ENCODE peak calls at places on chromosomes 12 and 14, in four cellular contexts. One of them, this sample, is unnamed. For H3K36me3, the result is how much of the 10 kb centered on the place peaks cover.

GRCh38 chr12:105775351-105775750 is 363.4 kb downstream of the NUAK1 start:
- DNase-seq in CD8-positive, alpha-beta T cell: no peak
- DNase-seq in mammary epithelial cell: peak
- DNase-seq in sigmoid colon: no peak
- DNase-seq in this sample: peak

GRCh38 chr12:66120477-66120876 is 10.1 kb downstream of the LLPH start:
- DNase-seq in CD8-positive, alpha-beta T cell: no peak
- DNase-seq in mammary epithelial cell: no peak
- DNase-seq in sigmoid colon: no peak
- DNase-seq in this sample: no peak

GRCh38 chr12:53551889-53552291 is 44.6 kb upstream of the NPFF start:
- DNase-seq in CD8-positive, alpha-beta T cell: no peak
- DNase-seq in mammary epithelial cell: no peak
- DNase-seq in sigmoid colon: no peak
- DNase-seq in this sample: no peak

GRCh38 chr12:53482626-53483165 is 16.6 kb downstream of the MAP3K12 start:
- DNase-seq in CD8-positive, alpha-beta T cell: no peak
- DNase-seq in mammary epithelial cell: no peak
- DNase-seq in sigmoid colon: peak
- DNase-seq in this sample: no peak

GRCh38 chr12:42482086-42482819 is 107.3 kb downstream of the PRICKLE1 start:
- DNase-seq in CD8-positive, alpha-beta T cell: no peak
- DNase-seq in mammary epithelial cell: peak
- DNase-seq in sigmoid colon: peak
- DNase-seq in this sample: peak

GRCh38 chr14:76961631-76962302 is 66.7 kb downstream of the IRF2BPL start:
- DNase-seq in CD8-positive, alpha-beta T cell: peak
- DNase-seq in mammary epithelial cell: peak
- DNase-seq in sigmoid colon: peak
- DNase-seq in this sample: peak

GRCh38 chr12:98449601-98450000 is 65.8 kb upstream of the TMPO start:
- DNase-seq in CD8-positive, alpha-beta T cell: no peak
- DNase-seq in mammary epithelial cell: no peak
- DNase-seq in sigmoid colon: no peak
- DNase-seq in this sample: no peak

GRCh38 chr12:94674835-94675234 is 24.5 kb upstream of the TMCC3 start:
- DNase-seq in CD8-positive, alpha-beta T cell: no peak
- DNase-seq in mammary epithelial cell: no peak
- DNase-seq in sigmoid colon: peak
- DNase-seq in this sample: no peak

GRCh38 chr14:76729953-76730505 is 31.2 kb upstream of the VASH1 start:
- DNase-seq in CD8-positive, alpha-beta T cell: no peak
- DNase-seq in mammary epithelial cell: no peak
- DNase-seq in sigmoid colon: no peak
- DNase-seq in this sample: no peak

GRCh38 chr12:80154261-80154660 is 54.9 kb downstream of the OTOGL start:
- DNase-seq in CD8-positive, alpha-beta T cell: no peak
- DNase-seq in mammary epithelial cell: peak
- DNase-seq in sigmoid colon: no peak
- DNase-seq in this sample: no peak

GRCh38 chr12:81257952-81258551 is 180.2 kb downstream of the ACSS3 start:
- DNase-seq in CD8-positive, alpha-beta T cell: no peak
- DNase-seq in mammary epithelial cell: peak
- DNase-seq in sigmoid colon: no peak
- DNase-seq in this sample: peak

GRCh38 chr12:81252228-81252627 is 174.3 kb downstream of the ACSS3 start:
- DNase-seq in CD8-positive, alpha-beta T cell: no peak
- DNase-seq in mammary epithelial cell: no peak
- DNase-seq in sigmoid colon: no peak
- DNase-seq in this sample: no peak

GRCh38 chr12:81253360-81253759 is 175.5 kb downstream of the ACSS3 start:
- DNase-seq in CD8-positive, alpha-beta T cell: no peak
- DNase-seq in mammary epithelial cell: no peak
- DNase-seq in sigmoid colon: no peak
- DNase-seq in this sample: no peak

GRCh38 chr12:81255947-81256346 is 178.1 kb downstream of the ACSS3 start:
- DNase-seq in CD8-positive, alpha-beta T cell: no peak
- DNase-seq in mammary epithelial cell: no peak
- DNase-seq in sigmoid colon: no peak
- DNase-seq in this sample: no peak

DNA sequence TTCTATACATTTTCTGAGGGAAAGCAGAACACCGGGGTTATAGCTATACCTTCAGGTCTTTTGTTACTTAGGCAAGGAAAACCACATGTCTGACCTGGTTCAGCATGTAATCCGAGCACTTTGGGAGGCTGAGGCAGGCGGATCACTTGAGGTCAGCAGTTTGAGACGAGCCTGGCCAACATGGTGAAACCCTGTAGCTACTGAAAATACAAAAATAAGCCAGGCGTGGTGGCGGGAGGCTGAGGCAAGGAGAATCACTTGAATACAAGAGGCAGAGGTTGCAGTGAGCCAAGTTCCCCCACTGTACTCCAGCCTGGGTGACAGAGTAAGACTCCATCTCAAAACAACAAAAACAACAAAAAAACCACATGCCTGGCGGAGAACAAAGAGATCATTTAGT is 177.6 kb downstream of the ACSS3 start:
- DNase-seq in CD8-positive, alpha-beta T cell: no peak
- DNase-seq in mammary epithelial cell: no peak
- DNase-seq in sigmoid colon: no peak
- DNase-seq in this sample: no peak
- H3K4me3 ChIP-seq in CD8-positive, alpha-beta T cell: no peak
- H3K4me3 ChIP-seq in mammary epithelial cell: no peak
- H3K4me3 ChIP-seq in sigmoid colon: no peak
- H3K4me3 ChIP-seq in this sample: no peak

GRCh38 chr14:105389976-105390848 is 8.1 kb upstream of the TEX22 start:
- DNase-seq in CD8-positive, alpha-beta T cell: no peak
- DNase-seq in mammary epithelial cell: no peak
- DNase-seq in sigmoid colon: no peak
- DNase-seq in this sample: no peak
- H3K36me3 ChIP-seq in CD8-positive, alpha-beta T cell: under half
- H3K36me3 ChIP-seq in mammary epithelial cell: under half
- H3K36me3 ChIP-seq in sigmoid colon: under half
- H3K36me3 ChIP-seq in this sample: under half

GRCh38 chr14:81927069-81927468 is 393.4 kb upstream of the SEL1L start:
- DNase-seq in CD8-positive, alpha-beta T cell: no peak
- DNase-seq in mammary epithelial cell: no peak
- DNase-seq in sigmoid colon: no peak
- DNase-seq in this sample: no peak
- TF ChIP-seq CTCF in CD8-positive, alpha-beta T cell: no peak
- TF ChIP-seq CTCF in mammary epithelial cell: no peak
- TF ChIP-seq CTCF in sigmoid colon: no peak
- TF ChIP-seq CTCF in this sample: no peak

GRCh38 chr12:55705802-55706402 is 1.8 kb downstream of the ITGA7 start:
- DNase-seq in CD8-positive, alpha-beta T cell: no peak
- DNase-seq in mammary epithelial cell: no peak
- DNase-seq in sigmoid colon: no peak
- DNase-seq in this sample: no peak

GRCh38 chr12:55712154-55712553 is 3.7 kb upstream of the BLOC1S1 start:
- DNase-seq in CD8-positive, alpha-beta T cell: no peak
- DNase-seq in mammary epithelial cell: no peak
- DNase-seq in sigmoid colon: no peak
- DNase-seq in this sample: no peak

GRCh38 chr12:55706840-55707671 is 648 bp downstream of the ITGA7 start:
- DNase-seq in CD8-positive, alpha-beta T cell: no peak
- DNase-seq in mammary epithelial cell: no peak
- DNase-seq in sigmoid colon: no peak
- DNase-seq in this sample: no peak

GRCh38 chr12:55707841-55708694 is at the start of gene ITGA7:
- DNase-seq in CD8-positive, alpha-beta T cell: peak
- DNase-seq in mammary epithelial cell: no peak
- DNase-seq in sigmoid colon: peak
- DNase-seq in this sample: no peak

GRCh38 chr12:55708695-55709233 is 1.1 kb upstream of the ITGA7 start:
- DNase-seq in CD8-positive, alpha-beta T cell: no peak
- DNase-seq in mammary epithelial cell: no peak
- DNase-seq in sigmoid colon: no peak
- DNase-seq in this sample: no peak
- H3K4me3 ChIP-seq in CD8-positive, alpha-beta T cell: peak
- H3K4me3 ChIP-seq in mammary epithelial cell: no peak
- H3K4me3 ChIP-seq in sigmoid colon: peak
- H3K4me3 ChIP-seq in this sample: no peak

GRCh38 chr14:104307627-104308401 is 169.4 kb downstream of the KIF26A start:
- DNase-seq in CD8-positive, alpha-beta T cell: no peak
- DNase-seq in mammary epithelial cell: no peak
- DNase-seq in sigmoid colon: peak
- DNase-seq in this sample: no peak

GRCh38 chr14:104306450-104307040 is 168.2 kb downstream of the KIF26A start:
- DNase-seq in CD8-positive, alpha-beta T cell: no peak
- DNase-seq in mammary epithelial cell: no peak
- DNase-seq in sigmoid colon: peak
- DNase-seq in this sample: no peak

GRCh38 chr14:104305511-104306449 is 167.4 kb downstream of the KIF26A start:
- DNase-seq in CD8-positive, alpha-beta T cell: no peak
- DNase-seq in mammary epithelial cell: no peak
- DNase-seq in sigmoid colon: peak
- DNase-seq in this sample: no peak

GRCh38 chr14:104304451-104305351 is 166.3 kb downstream of the KIF26A start:
- DNase-seq in CD8-positive, alpha-beta T cell: no peak
- DNase-seq in mammary epithelial cell: no peak
- DNase-seq in sigmoid colon: peak
- DNase-seq in this sample: no peak

DNA sequence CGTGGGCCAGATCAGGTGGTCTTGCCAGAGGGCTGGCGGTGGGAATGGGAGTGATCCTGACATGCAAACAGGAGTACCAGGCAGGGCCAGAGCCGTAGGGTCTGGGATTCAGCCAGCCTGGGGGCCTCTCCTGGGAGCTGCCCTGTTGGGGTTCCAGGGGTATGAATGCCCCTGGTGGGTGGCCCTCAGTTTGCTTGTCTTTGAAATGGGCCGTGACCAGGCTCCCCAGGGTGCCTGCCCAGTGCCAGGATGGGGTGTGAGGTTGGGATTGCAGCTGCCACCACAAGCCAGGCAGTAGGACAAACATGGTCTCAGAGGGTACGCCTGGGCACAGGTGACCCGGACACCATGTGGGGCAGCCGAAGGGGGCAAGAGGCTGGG is 168.8 kb downstream of the KIF26A start:
- DNase-seq in CD8-positive, alpha-beta T cell: no peak
- DNase-seq in mammary epithelial cell: no peak
- DNase-seq in sigmoid colon: peak
- DNase-seq in this sample: no peak
- H3K36me3 ChIP-seq in CD8-positive, alpha-beta T cell: under half
- H3K36me3 ChIP-seq in mammary epithelial cell: under half
- H3K36me3 ChIP-seq in sigmoid colon: under half
- H3K36me3 ChIP-seq in this sample: under half

GRCh38 chr12:56333679-56334489 is at the start of gene PAN2:
- DNase-seq in CD8-positive, alpha-beta T cell: peak
- DNase-seq in mammary epithelial cell: peak
- DNase-seq in sigmoid colon: peak
- DNase-seq in this sample: peak
- TF ChIP-seq CTCF in CD8-positive, alpha-beta T cell: peak
- TF ChIP-seq CTCF in mammary epithelial cell: peak
- TF ChIP-seq CTCF in sigmoid colon: peak
- TF ChIP-seq CTCF in this sample: peak

This sample was measured in brain microvascular endothelial cell.